ENCODE peak calls at places on chromosome X, in nine cellular contexts. I is GM23338; N is K562; X is tibial nerve; L is thoracic aorta; J is CD8-positive, alpha-beta memory T cell; Z is CD8-positive, alpha-beta T cell; T is neural progenitor cell; P is A549. F is an unnamed sample.

GRCh38 chrX:109818921-109819320 is 85.9 kb upstream of the ACSL4 start:
- DNase-seq in P (no peak), I (no peak), X (no peak), J (no peak), N (no peak), L (no peak), Z (no peak), T (peak; percentile 29), F (no peak)

GRCh38 chrX:129529685-129530281 is 6.5 kb upstream of the SMARCA1 start:
- DNase-seq in J (no peak), L (no peak), P (no peak), N (no peak), X (no peak), I (no peak), T (no peak), Z (no peak), F (no peak)

GRCh38 chrX:29082558-29082957 is 495.3 kb downstream of the IL1RAPL1 start:
- DNase-seq in J (no peak), N (no peak), Z (no peak), L (no peak), T (no peak), I (no peak), P (no peak), X (no peak), F (no peak)

GRCh38 chrX:125289209-125289608 is 30.5 kb upstream of the TEX13C start:
- DNase-seq in X (no peak), Z (no peak), T (no peak), L (no peak), I (no peak), P (peak; percentile 6), J (no peak), N (no peak), F (no peak)

GRCh38 chrX:40314070-40314469 is 216.3 kb upstream of the BCOR start:
- DNase-seq in J (no peak), X (no peak), I (peak; percentile 38), Z (no peak), L (no peak), T (peak; percentile 55), P (no peak), N (no peak), F (no peak)

GRCh38 chrX:85243155-85243554 is 424 bp downstream of the SATL1 start:
- DNase-seq in P (no peak), J (no peak), I (no peak), N (no peak), L (no peak), X (no peak), Z (no peak), T (no peak), F (no peak)

GRCh38 chrX:131264053-131264452 is 25.1 kb downstream of the IGSF1 start:
- DNase-seq in J (no peak), P (no peak), L (no peak), N (no peak), I (no peak), X (no peak), Z (no peak), T (no peak), F (no peak)

GRCh38 chrX:115499112-115499805 is 61.7 kb upstream of the PLS3 start:
- DNase-seq in Z (no peak), T (no peak), P (no peak), X (no peak), J (no peak), N (no peak), I (no peak), L (no peak), F (no peak)

GRCh38 chrX:140091276-140091886 is 126.1 kb upstream of the CXorf66 start:
- DNase-seq in L (no peak), T (peak; percentile 67), N (peak; percentile 26), J (no peak), I (peak; percentile 51), P (peak; percentile 1), Z (no peak), X (no peak), F (no peak)

GRCh38 chrX:68751372-68751771 is 77.4 kb upstream of the EFNB1 start:
- DNase-seq in J (no peak), L (no peak), X (no peak), T (no peak), P (no peak), Z (no peak), I (no peak), N (no peak), F (no peak)

GRCh38 chrX:110733166-110733565 is 62.5 kb downstream of the CHRDL1 start:
- DNase-seq in Z (no peak), I (no peak), N (no peak), L (no peak), J (no peak), T (no peak), P (no peak), X (no peak), F (no peak)

GRCh38 chrX:122363112-122363511 is 821.0 kb upstream of the GRIA3 start:
- DNase-seq in Z (no peak), J (no peak), X (no peak), L (no peak), N (no peak), I (peak; percentile 18), P (no peak), T (no peak), F (no peak)

GRCh38 chrX:51496501-51497291 is at the start of gene NUDT11:
- DNase-seq in N (peak; percentile 39), X (peak; percentile 15), I (peak; percentile 79), Z (peak; percentile 46), L (no peak), T (peak; percentile 89), P (peak; percentile 30), J (no peak), F (no peak)

GRCh38 chrX:9789555-9789954 is 3.3 kb downstream of the SHROOM2 start:
- DNase-seq in I (peak; percentile 78), X (no peak), J (no peak), Z (no peak), T (peak; percentile 76), N (no peak), P (no peak), L (no peak), F (no peak)
- H3K4me3 ChIP-seq in I (peak overlapping the region; percentile 43), X (no peak overlapping the region), J (no peak overlapping the region), Z (no peak overlapping the region), T (peak overlapping the region; percentile 14), N (no peak overlapping the region), P (no peak overlapping the region), L (no peak overlapping the region), F (no peak overlapping the region)

DNA sequence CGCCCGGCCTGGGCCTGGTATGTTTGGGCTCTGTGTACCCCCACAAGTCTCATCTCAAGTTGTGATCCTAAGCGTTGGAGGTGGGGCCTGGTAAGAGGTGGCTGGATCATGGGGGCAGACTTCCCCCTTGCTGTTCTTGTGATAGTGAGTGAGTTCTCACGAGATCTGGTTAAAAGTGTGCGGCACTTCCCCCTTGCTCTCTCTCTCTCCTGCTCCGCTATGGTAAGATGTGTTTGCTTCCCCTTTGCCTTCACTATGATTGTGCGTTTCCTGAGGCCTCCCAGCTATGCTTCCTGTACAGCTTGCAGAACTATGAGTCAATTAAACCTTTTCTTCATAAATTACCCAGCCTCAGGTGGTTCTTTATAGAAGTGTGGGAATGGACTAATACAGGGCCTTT is 53.0 kb downstream of the CHST7 start:
- DNase-seq in X (no peak), L (no peak), P (no peak), Z (no peak), N (no peak), I (no peak), J (no peak), T (no peak), F (no peak)
- H3K4me1 ChIP-seq in X (peaks cover 25% of the 10 kb centered on the region), L (peaks cover 22% of the 10 kb centered on the region), P (peaks cover 13% of the 10 kb centered on the region), Z (no peaks in the 10 kb centered on the region), N (no peaks in the 10 kb centered on the region), I (peaks cover 22% of the 10 kb centered on the region), J (peaks cover 4% of the 10 kb centered on the region), T (peaks cover 8% of the 10 kb centered on the region), F (no peaks in the 10 kb centered on the region)

DNA sequence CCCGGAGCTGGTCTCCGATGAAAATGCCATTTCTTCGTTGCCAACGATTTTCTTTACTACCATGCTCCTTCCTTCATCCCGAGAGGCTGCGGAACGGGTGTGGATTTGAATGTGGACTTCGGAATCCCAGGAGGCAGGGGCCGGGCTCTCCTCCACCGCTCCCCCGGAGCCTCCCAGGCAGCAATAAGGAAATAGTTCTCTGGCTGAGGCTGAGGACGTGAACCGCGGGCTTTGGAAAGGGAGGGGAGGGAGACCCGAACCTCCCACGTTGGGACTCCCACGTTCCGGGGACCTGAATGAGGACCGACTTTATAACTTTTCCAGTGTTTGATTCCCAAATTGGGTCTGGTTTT is 14.4 kb downstream of the SHOX start:
- DNase-seq in I (peak; percentile 58), X (no peak), T (peak; percentile 53), Z (no peak), N (no peak), J (no peak), L (no peak), P (no peak), F (no peak)
- H3K4me3 ChIP-seq in I (peak overlapping the region; percentile 49), X (no peak overlapping the region), T (peak overlapping the region; percentile 41), Z (no peak overlapping the region), N (no peak overlapping the region), J (no peak overlapping the region), L (no peak overlapping the region), P (no peak overlapping the region), F (no peak overlapping the region)

GRCh38 chrX:71102292-71102691 is 4.2 kb downstream of the CXorf65 start:
- DNase-seq in P (no peak), L (no peak), Z (no peak), T (no peak), X (no peak), I (no peak), J (no peak), N (no peak), F (no peak)

GRCh38 chrX:71106427-71106826 is at the start of gene CXorf65:
- DNase-seq in Z (peak; percentile 20), X (no peak), P (no peak), L (no peak), T (no peak), N (peak; percentile 21), I (no peak), J (no peak), F (no peak)

GRCh38 chrX:71100581-71101505 is 5.2 kb downstream of the FOXO4 start:
- DNase-seq in X (no peak), P (no peak), Z (peak; percentile 53), L (no peak), J (no peak), T (no peak), N (peak; percentile 26), I (no peak), F (no peak)

GRCh38 chrX:71105638-71106037 is 902 bp downstream of the CXorf65 start:
- DNase-seq in N (no peak), L (no peak), P (no peak), J (no peak), I (no peak), T (no peak), X (no peak), Z (no peak), F (no peak)

DNA sequence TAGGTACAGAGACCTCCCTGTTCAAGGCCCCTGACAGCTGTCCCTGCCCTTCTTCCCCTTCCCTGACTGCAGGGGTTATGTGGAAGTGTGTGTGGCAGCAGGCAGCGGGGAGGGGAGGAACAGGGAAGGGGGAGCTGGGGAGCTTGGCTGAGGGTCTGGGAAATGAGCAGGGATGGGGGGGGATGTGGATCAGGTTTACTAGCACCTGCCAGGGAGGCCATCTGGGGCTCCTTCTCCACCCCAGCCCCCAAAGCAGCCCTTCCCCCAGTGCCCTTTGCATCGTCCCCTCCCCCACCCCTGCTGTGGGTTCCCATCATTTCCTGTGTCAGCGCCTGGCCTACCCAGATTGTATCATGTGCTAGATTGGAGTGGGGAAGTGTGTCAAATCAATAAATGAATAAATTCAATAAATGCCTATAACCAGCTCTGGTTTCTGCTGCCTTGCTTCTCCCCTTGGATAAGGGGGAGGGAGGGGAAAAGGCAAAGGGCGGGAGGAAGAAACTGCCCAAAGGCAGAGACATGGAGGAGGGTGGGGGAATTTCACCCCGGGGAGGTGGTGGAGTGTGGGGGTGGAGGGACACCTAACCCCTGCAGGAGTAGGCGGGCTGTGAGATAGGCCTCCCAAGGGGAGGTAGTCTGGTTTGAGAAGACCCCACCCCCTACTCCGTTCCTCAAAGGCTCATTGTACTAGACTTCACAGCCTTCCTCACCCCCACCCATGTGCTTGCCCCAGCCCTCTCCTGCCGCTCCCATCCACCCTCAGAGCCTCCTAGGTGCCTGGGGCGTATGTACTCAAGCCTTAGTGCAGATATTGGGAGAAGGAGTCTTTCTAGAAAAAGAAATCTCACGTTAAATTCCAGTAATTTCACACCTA is 3.2 kb downstream of the CXorf65 start:
- DNase-seq in J (peak; percentile 56), T (peak; percentile 48), I (peak; percentile 80), P (no peak), L (no peak), Z (peak; percentile 69), X (no peak), N (peak; percentile 85), F (no peak)
- H3K4me1 ChIP-seq in J (peaks cover 79% of the 10 kb centered on the region), T (peaks cover 22% of the 10 kb centered on the region), I (peaks cover 51% of the 10 kb centered on the region), P (no peaks in the 10 kb centered on the region), L (no peaks in the 10 kb centered on the region), Z (peaks cover 85% of the 10 kb centered on the region), X (no peaks in the 10 kb centered on the region), N (peaks cover 54% of the 10 kb centered on the region), F (no peaks in the 10 kb centered on the region)

F was measured in right atrium auricular region.